ENCODE peak calls at places on chromosomes 16 and 17, in seven cellular contexts. One of them, this sample, is unnamed.

GRCh38 chr16:72787130-72787518 is 260.8 kb downstream of the ZFHX3 start:
- DNase-seq in endothelial cell: no peak
- DNase-seq in stimulated activated CD4-positive, alpha-beta T cell treated with anti-CD3 and anti-CD28 coated beads, Interleukin-12 subunit alpha, Interleukin-12 subunit beta, amount 100 ng/mL, for 48 hours: no peak
- DNase-seq in NCI-H2029 treated with DMSO at 0.1 percent for 48 hours: no peak
- DNase-seq in upper lobe of right lung: no peak
- DNase-seq in Daoy: no peak
- DNase-seq in KG1: no peak
- DNase-seq in this sample: no peak

GRCh38 chr16:30567160-30567990 is 4.1 kb downstream of the ZNF688 start:
- DNase-seq in endothelial cell: no peak
- DNase-seq in stimulated activated CD4-positive, alpha-beta T cell treated with anti-CD3 and anti-CD28 coated beads, Interleukin-12 subunit alpha, Interleukin-12 subunit beta, amount 100 ng/mL, for 48 hours: peak
- DNase-seq in NCI-H2029 treated with DMSO at 0.1 percent for 48 hours: no peak
- DNase-seq in upper lobe of right lung: no peak
- DNase-seq in Daoy: peak
- DNase-seq in KG1: no peak
- DNase-seq in this sample: peak

GRCh38 chr16:85321856-85322271 is 209.6 kb upstream of the CIBAR2 start:
- DNase-seq in endothelial cell: no peak
- DNase-seq in stimulated activated CD4-positive, alpha-beta T cell treated with anti-CD3 and anti-CD28 coated beads, Interleukin-12 subunit alpha, Interleukin-12 subunit beta, amount 100 ng/mL, for 48 hours: no peak
- DNase-seq in NCI-H2029 treated with DMSO at 0.1 percent for 48 hours: no peak
- DNase-seq in upper lobe of right lung: peak
- DNase-seq in Daoy: no peak
- DNase-seq in KG1: no peak
- DNase-seq in this sample: peak

GRCh38 chr16:86619263-86619935 is 41.0 kb downstream of the FOXL1 start:
- DNase-seq in endothelial cell: no peak
- DNase-seq in stimulated activated CD4-positive, alpha-beta T cell treated with anti-CD3 and anti-CD28 coated beads, Interleukin-12 subunit alpha, Interleukin-12 subunit beta, amount 100 ng/mL, for 48 hours: no peak
- DNase-seq in NCI-H2029 treated with DMSO at 0.1 percent for 48 hours: peak
- DNase-seq in upper lobe of right lung: no peak
- DNase-seq in Daoy: peak
- DNase-seq in KG1: no peak
- DNase-seq in this sample: no peak

GRCh38 chr17:73267648-73268537 is 6.2 kb upstream of the CPSF4L start:
- DNase-seq in endothelial cell: no peak
- DNase-seq in stimulated activated CD4-positive, alpha-beta T cell treated with anti-CD3 and anti-CD28 coated beads, Interleukin-12 subunit alpha, Interleukin-12 subunit beta, amount 100 ng/mL, for 48 hours: no peak
- DNase-seq in NCI-H2029 treated with DMSO at 0.1 percent for 48 hours: no peak
- DNase-seq in upper lobe of right lung: no peak
- DNase-seq in Daoy: no peak
- DNase-seq in KG1: no peak
- DNase-seq in this sample: no peak

GRCh38 chr16:3074860-3075545 is 9.6 kb downstream of the IL32 start:
- DNase-seq in endothelial cell: no peak
- DNase-seq in stimulated activated CD4-positive, alpha-beta T cell treated with anti-CD3 and anti-CD28 coated beads, Interleukin-12 subunit alpha, Interleukin-12 subunit beta, amount 100 ng/mL, for 48 hours: peak
- DNase-seq in NCI-H2029 treated with DMSO at 0.1 percent for 48 hours: no peak
- DNase-seq in upper lobe of right lung: no peak
- DNase-seq in Daoy: no peak
- DNase-seq in KG1: peak
- DNase-seq in this sample: no peak

GRCh38 chr16:10558746-10559641 is 21.4 kb downstream of the EMP2 start:
- DNase-seq in endothelial cell: no peak
- DNase-seq in stimulated activated CD4-positive, alpha-beta T cell treated with anti-CD3 and anti-CD28 coated beads, Interleukin-12 subunit alpha, Interleukin-12 subunit beta, amount 100 ng/mL, for 48 hours: no peak
- DNase-seq in NCI-H2029 treated with DMSO at 0.1 percent for 48 hours: peak
- DNase-seq in upper lobe of right lung: peak
- DNase-seq in Daoy: peak
- DNase-seq in KG1: no peak
- DNase-seq in this sample: peak

GRCh38 chr16:82031116-82032084 is 3.7 kb upstream of the HSD17B2 start:
- DNase-seq in endothelial cell: peak
- DNase-seq in stimulated activated CD4-positive, alpha-beta T cell treated with anti-CD3 and anti-CD28 coated beads, Interleukin-12 subunit alpha, Interleukin-12 subunit beta, amount 100 ng/mL, for 48 hours: no peak
- DNase-seq in NCI-H2029 treated with DMSO at 0.1 percent for 48 hours: no peak
- DNase-seq in upper lobe of right lung: no peak
- DNase-seq in Daoy: peak
- DNase-seq in KG1: no peak
- DNase-seq in this sample: peak

GRCh38 chr17:41539071-41539492 is 11.0 kb upstream of the KRT19 start:
- DNase-seq in endothelial cell: no peak
- DNase-seq in stimulated activated CD4-positive, alpha-beta T cell treated with anti-CD3 and anti-CD28 coated beads, Interleukin-12 subunit alpha, Interleukin-12 subunit beta, amount 100 ng/mL, for 48 hours: no peak
- DNase-seq in NCI-H2029 treated with DMSO at 0.1 percent for 48 hours: no peak
- DNase-seq in upper lobe of right lung: no peak
- DNase-seq in Daoy: peak
- DNase-seq in KG1: no peak
- DNase-seq in this sample: peak

GRCh38 chr17:55500103-55500502 is 11.1 kb downstream of the SMIM36 start:
- DNase-seq in endothelial cell: no peak
- DNase-seq in stimulated activated CD4-positive, alpha-beta T cell treated with anti-CD3 and anti-CD28 coated beads, Interleukin-12 subunit alpha, Interleukin-12 subunit beta, amount 100 ng/mL, for 48 hours: no peak
- DNase-seq in NCI-H2029 treated with DMSO at 0.1 percent for 48 hours: no peak
- DNase-seq in upper lobe of right lung: no peak
- DNase-seq in Daoy: no peak
- DNase-seq in KG1: no peak
- DNase-seq in this sample: no peak

GRCh38 chr17:2237521-2237921 is 66.1 kb downstream of the SMG6 start:
- DNase-seq in endothelial cell: no peak
- DNase-seq in stimulated activated CD4-positive, alpha-beta T cell treated with anti-CD3 and anti-CD28 coated beads, Interleukin-12 subunit alpha, Interleukin-12 subunit beta, amount 100 ng/mL, for 48 hours: no peak
- DNase-seq in NCI-H2029 treated with DMSO at 0.1 percent for 48 hours: no peak
- DNase-seq in upper lobe of right lung: no peak
- DNase-seq in Daoy: peak
- DNase-seq in KG1: no peak
- DNase-seq in this sample: peak

GRCh38 chr17:44601574-44602372 is 44.5 kb downstream of the FZD2 start:
- DNase-seq in endothelial cell: no peak
- DNase-seq in stimulated activated CD4-positive, alpha-beta T cell treated with anti-CD3 and anti-CD28 coated beads, Interleukin-12 subunit alpha, Interleukin-12 subunit beta, amount 100 ng/mL, for 48 hours: no peak
- DNase-seq in NCI-H2029 treated with DMSO at 0.1 percent for 48 hours: peak
- DNase-seq in upper lobe of right lung: peak
- DNase-seq in Daoy: peak
- DNase-seq in KG1: no peak
- DNase-seq in this sample: no peak

GRCh38 chr17:6639651-6640535 is 618 bp downstream of the KIAA0753 start:
- DNase-seq in endothelial cell: peak
- DNase-seq in stimulated activated CD4-positive, alpha-beta T cell treated with anti-CD3 and anti-CD28 coated beads, Interleukin-12 subunit alpha, Interleukin-12 subunit beta, amount 100 ng/mL, for 48 hours: no peak
- DNase-seq in NCI-H2029 treated with DMSO at 0.1 percent for 48 hours: no peak
- DNase-seq in upper lobe of right lung: peak
- DNase-seq in Daoy: peak
- DNase-seq in KG1: no peak
- DNase-seq in this sample: peak